ENCODE peak calls at places on chromosome 20, in six cellular contexts. W, X, F, K, Z and U are unnamed samples. For H3K9me3, the result is how much of the 10 kb centered on the place peaks cover.

GRCh38 chr20:35329435-35330139 is 37.4 kb upstream of the FAM83C start:
- DNase-seq in K (peak), F (peak), W (no peak), X (no peak), Z (no peak), U (no peak)

GRCh38 chr20:334578-334977 is 9.2 kb downstream of the SOX12 start:
- DNase-seq in W (no peak), X (no peak), K (no peak), Z (no peak), F (no peak), U (no peak)

GRCh38 chr20:57398231-57398821 is 7.1 kb downstream of the RBM38 start:
- DNase-seq in K (no peak), F (peak), Z (no peak), X (no peak), W (no peak), U (peak)

GRCh38 chr20:39263076-39263475 is 300.9 kb downstream of the DHX35 start:
- DNase-seq in F (no peak), X (no peak), K (no peak), Z (peak), W (no peak), U (no peak)

GRCh38 chr20:50762435-50763201 is 31.2 kb downstream of the PARD6B start:
- DNase-seq in K (peak), X (peak), W (no peak), F (peak), Z (peak), U (no peak)

GRCh38 chr20:8427419-8428065 is 295.5 kb downstream of the PLCB1 start:
- DNase-seq in X (no peak), W (no peak), F (no peak), K (no peak), Z (no peak), U (no peak)

GRCh38 chr20:11048739-11049138 is 374.9 kb upstream of the JAG1 start:
- DNase-seq in F (no peak), W (no peak), K (no peak), X (no peak), Z (no peak), U (no peak)

GRCh38 chr20:21956591-21956990 is 251.1 kb downstream of the PAX1 start:
- DNase-seq in X (no peak), K (no peak), W (no peak), Z (no peak), F (no peak), U (no peak)

GRCh38 chr20:18734525-18735189 is 78.9 kb upstream of the SCP2D1 start:
- DNase-seq in X (no peak), W (no peak), Z (peak), K (no peak), F (no peak), U (no peak)

GRCh38 chr20:50267041-50267865 is 76.6 kb downstream of the CEBPB start:
- DNase-seq in W (no peak), F (peak), Z (peak), K (peak), X (peak), U (no peak)

GRCh38 chr20:50331469-50332251 is 141.0 kb downstream of the CEBPB start:
- DNase-seq in Z (no peak), W (no peak), F (no peak), X (peak), K (peak), U (no peak)

GRCh38 chr20:5973172-5973571 is 22.7 kb downstream of the MCM8 start:
- DNase-seq in Z (peak), K (no peak), X (no peak), F (no peak), W (no peak), U (no peak)

GRCh38 chr20:40493071-40493470 is 196.0 kb downstream of the MAFB start:
- DNase-seq in K (no peak), X (peak), Z (peak), W (no peak), F (peak), U (no peak)

GRCh38 chr20:54545959-54546358 is 70.6 kb downstream of the DOK5 start:
- DNase-seq in F (no peak), Z (peak), W (no peak), X (no peak), K (no peak), U (no peak)

GRCh38 chr20:39259010-39259803 is 297.1 kb downstream of the DHX35 start:
- DNase-seq in W (no peak), Z (no peak), K (no peak), F (no peak), X (no peak), U (no peak)

GRCh38 chr20:3563548-3564177 is 92.8 kb downstream of the ATRN start:
- DNase-seq in F (no peak), K (peak), W (peak), Z (peak), X (no peak), U (no peak)

GRCh38 chr20:56091635-56092180 is 86.4 kb upstream of the CBLN4 start:
- DNase-seq in Z (no peak), K (no peak), F (no peak), X (no peak), W (no peak), U (no peak)

GRCh38 chr20:56088381-56088780 is 83.1 kb upstream of the CBLN4 start:
- DNase-seq in W (no peak), F (no peak), K (no peak), Z (no peak), X (no peak), U (no peak)

DNA sequence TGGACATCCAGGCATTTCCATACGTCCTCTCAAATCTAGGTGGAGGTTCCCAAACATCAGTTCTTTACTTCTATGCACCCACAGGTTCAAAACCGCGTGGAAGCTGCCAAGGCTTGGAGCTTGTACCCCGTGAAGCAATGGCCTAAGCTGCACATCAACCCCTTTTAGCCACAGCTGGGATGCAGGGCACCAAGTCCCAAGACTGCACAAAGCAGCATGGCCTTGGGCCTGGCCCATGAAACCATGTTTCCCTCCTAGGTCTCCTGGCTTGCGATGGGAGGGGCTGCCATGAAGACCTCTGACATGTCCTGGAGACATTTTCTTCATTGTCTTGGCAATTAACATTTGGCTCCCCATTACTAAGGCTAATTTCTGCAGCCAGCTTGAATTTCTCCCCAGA is 88.9 kb upstream of the CBLN4 start:
- DNase-seq in X (no peak), Z (no peak), W (no peak), F (no peak), K (no peak), U (no peak)
- H3K9me3 ChIP-seq in X (under half), Z (under half), W (under half), F (under half), K (half or more), U (under half)

DNA sequence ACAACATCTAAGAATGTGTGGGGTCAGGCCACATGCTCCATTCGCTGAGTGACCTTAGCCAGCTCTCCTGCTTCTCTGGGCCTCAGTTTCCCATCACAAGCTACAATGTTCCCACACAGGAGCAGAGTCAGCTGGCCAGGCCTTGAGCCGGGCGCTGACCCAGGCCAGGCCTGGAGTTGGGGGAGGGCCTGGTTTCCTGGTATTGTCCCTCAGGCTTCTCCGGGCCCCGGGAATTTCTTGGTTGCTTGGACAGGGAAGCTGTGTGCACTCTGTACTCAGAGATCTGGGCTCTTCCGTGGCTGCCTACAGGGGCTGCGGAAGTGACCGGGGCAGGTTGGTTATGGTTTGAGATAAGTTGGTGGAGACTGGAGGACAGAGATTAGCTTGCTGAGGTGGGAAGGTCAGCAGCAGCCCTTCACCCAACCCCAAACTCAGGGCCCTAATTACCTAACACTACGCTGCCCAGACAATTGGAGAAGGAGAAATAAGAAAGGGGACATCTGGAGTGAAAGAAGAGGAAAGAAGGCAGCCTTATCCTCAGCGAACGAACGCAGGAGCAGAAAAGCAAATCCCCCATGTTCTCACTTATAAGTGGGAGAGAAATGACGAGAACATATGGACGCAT is 6.3 kb downstream of the TGM2 start:
- DNase-seq in X (peak), Z (no peak), W (no peak), K (no peak), F (no peak), U (no peak)
- H3K27ac ChIP-seq in X (peak), Z (no peak), W (no peak), K (peak), F (peak), U (no peak)

DNA sequence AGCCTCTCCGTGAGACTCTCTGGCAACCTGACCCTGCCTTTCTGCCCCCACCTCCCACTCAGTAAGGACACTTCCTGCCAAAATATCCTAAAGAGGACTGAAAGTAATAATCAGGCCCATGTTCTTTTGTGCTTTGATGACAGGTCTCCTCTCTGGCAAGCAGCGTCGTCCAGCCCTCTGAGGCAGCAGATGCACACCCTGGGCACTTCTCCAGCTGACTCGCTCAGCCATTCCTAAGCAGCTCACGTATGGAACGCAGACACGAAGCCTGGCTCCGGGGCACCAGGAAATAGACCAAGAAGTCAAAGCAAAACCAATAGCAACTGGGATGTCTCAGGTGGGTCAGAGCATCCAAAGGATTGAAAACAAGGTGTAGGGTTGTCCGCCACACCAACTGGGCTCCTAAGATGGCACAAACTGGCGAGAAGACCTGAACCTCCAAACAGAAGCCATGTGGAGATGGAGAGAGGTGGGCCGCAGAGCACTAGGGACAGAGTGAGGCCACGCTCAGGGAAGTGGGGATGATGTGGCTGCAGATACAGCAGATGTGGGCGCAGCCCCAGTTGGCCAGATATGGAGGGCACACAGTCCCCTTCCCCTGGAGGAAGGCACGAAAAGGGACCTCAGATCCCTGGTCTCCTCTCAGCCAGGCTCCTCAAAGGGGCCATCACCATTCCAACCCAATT is 99.3 kb downstream of the PRND start:
- DNase-seq in K (no peak), W (peak), Z (peak), X (no peak), F (no peak), U (no peak)
- H3K4me3 ChIP-seq in K (no peak), W (no peak), Z (no peak), X (no peak), F (no peak), U (no peak)

GRCh38 chr20:62217913-62218773 is 1.9 kb downstream of the HRH3 start:
- DNase-seq in X (no peak), W (no peak), K (no peak), Z (no peak), F (no peak), U (no peak)
- H3K9me3 ChIP-seq in X (under half), W (under half), K (under half), Z (under half), F (under half), U (under half)